ENCODE peak calls at places on chromosome 21, in eight cellular contexts. Q, G, O, D, L, H, C and R are unnamed samples. For H3K4me1, the result is how much of the 10 kb centered on the place peaks cover.

GRCh38 chr21:42848932-42849758 is 30.2 kb downstream of the WDR4 start:
- DNase-seq in Q (peak), G (no peak), O (peak), D (no peak), L (no peak), H (no peak), C (no peak), R (no peak)

GRCh38 chr21:33938381-33938780 is 22.8 kb upstream of the ATP5PO start:
- DNase-seq in Q (no peak), G (no peak), O (no peak), D (no peak), L (no peak), H (no peak), C (no peak), R (no peak)

GRCh38 chr21:33069994-33070811 is at the start of gene OLIG1:
- DNase-seq in Q (no peak), G (peak), O (no peak), D (no peak), L (no peak), H (peak), C (peak), R (no peak)

GRCh38 chr21:44576025-44576420 is 2.5 kb downstream of the KRTAP10-4 start:
- DNase-seq in Q (no peak), G (no peak), O (no peak), D (no peak), L (peak), H (no peak), C (no peak), R (no peak)

GRCh38 chr21:15774590-15774989 is 44.8 kb downstream of the USP25 start:
- DNase-seq in Q (no peak), G (no peak), O (no peak), D (no peak), L (no peak), H (no peak), C (no peak), R (no peak)

GRCh38 chr21:44761747-44762208 is 39.8 kb downstream of the UBE2G2 start:
- DNase-seq in Q (peak), G (no peak), O (no peak), D (no peak), L (no peak), H (no peak), C (no peak), R (no peak)

GRCh38 chr21:27787046-27787445 is 820.2 kb upstream of the ADAMTS5 start:
- DNase-seq in Q (no peak), G (no peak), O (no peak), D (no peak), L (no peak), H (no peak), C (no peak), R (no peak)

GRCh38 chr21:46391773-46392172 is 66.9 kb upstream of the DIP2A start:
- DNase-seq in Q (no peak), G (no peak), O (no peak), D (no peak), L (no peak), H (no peak), C (no peak), R (no peak)

GRCh38 chr21:34613679-34614442 is 1.1 kb downstream of the RCAN1 start:
- DNase-seq in Q (no peak), G (no peak), O (no peak), D (peak), L (no peak), H (no peak), C (no peak), R (no peak)

GRCh38 chr21:45542667-45543370 is 579 bp upstream of the SLC19A1 start:
- DNase-seq in Q (peak), G (no peak), O (peak), D (no peak), L (no peak), H (no peak), C (no peak), R (no peak)

GRCh38 chr21:30839304-30839703 is 9.7 kb upstream of the KRTAP7-1 start:
- DNase-seq in Q (no peak), G (peak), O (peak), D (peak), L (no peak), H (peak), C (peak), R (no peak)

GRCh38 chr21:17105972-17106371 is 406.9 kb upstream of the CXADR start:
- DNase-seq in Q (no peak), G (no peak), O (no peak), D (no peak), L (no peak), H (no peak), C (no peak), R (no peak)

GRCh38 chr21:35850029-35850428 is 210.3 kb downstream of the SETD4 start:
- DNase-seq in Q (no peak), G (no peak), O (no peak), D (no peak), L (no peak), H (no peak), C (no peak), R (no peak)

GRCh38 chr21:42145569-42146250 is 73.2 kb upstream of the ABCG1 start:
- DNase-seq in Q (peak), G (peak), O (no peak), D (peak), L (no peak), H (peak), C (peak), R (peak)

GRCh38 chr21:46562964-46563607 is 41.8 kb downstream of the S100B start:
- DNase-seq in Q (no peak), G (no peak), O (no peak), D (no peak), L (no peak), H (no peak), C (no peak), R (no peak)

GRCh38 chr21:42597487-42598158 is 55.8 kb upstream of the PDE9A start:
- DNase-seq in Q (no peak), G (no peak), O (no peak), D (no peak), L (no peak), H (no peak), C (no peak), R (no peak)

GRCh38 chr21:45383111-45383614 is 21.8 kb upstream of the COL18A1 start:
- DNase-seq in Q (peak), G (no peak), O (peak), D (no peak), L (no peak), H (no peak), C (no peak), R (no peak)

GRCh38 chr21:32372755-32373154 is 20.1 kb downstream of the URB1 start:
- DNase-seq in Q (no peak), G (no peak), O (no peak), D (no peak), L (no peak), H (no peak), C (no peak), R (no peak)

GRCh38 chr21:45830720-45831366 is 150.7 kb upstream of the COL6A1 start:
- DNase-seq in Q (peak), G (no peak), O (no peak), D (no peak), L (peak), H (no peak), C (no peak), R (no peak)

GRCh38 chr21:42343556-42343955 is 7.2 kb downstream of the TFF2 start:
- DNase-seq in Q (no peak), G (no peak), O (no peak), D (no peak), L (no peak), H (no peak), C (no peak), R (no peak)

GRCh38 chr21:34543017-34543416 is 31.0 kb upstream of the KCNE1 start:
- DNase-seq in Q (no peak), G (no peak), O (no peak), D (no peak), L (no peak), H (no peak), C (no peak), R (no peak)

GRCh38 chr21:28240586-28240985 is 752.1 kb downstream of the LTN1 start:
- DNase-seq in Q (no peak), G (no peak), O (no peak), D (no peak), L (no peak), H (no peak), C (no peak), R (no peak)

GRCh38 chr21:43311303-43311817 is 115.6 kb downstream of the SIK1 start:
- DNase-seq in Q (peak), G (no peak), O (peak), D (no peak), L (no peak), H (no peak), C (no peak), R (no peak)

GRCh38 chr21:41851090-41851790 is 27.9 kb downstream of the PRDM15 start:
- DNase-seq in Q (no peak), G (no peak), O (no peak), D (no peak), L (no peak), H (peak), C (no peak), R (no peak)

GRCh38 chr21:31186916-31187315 is 148.6 kb upstream of the KRTAP19-8 start:
- DNase-seq in Q (no peak), G (no peak), O (no peak), D (peak), L (no peak), H (no peak), C (peak), R (no peak)

GRCh38 chr21:36501589-36501892 is 21.6 kb upstream of the CLDN14 start:
- DNase-seq in Q (no peak), G (no peak), O (no peak), D (no peak), L (no peak), H (no peak), C (no peak), R (no peak)

GRCh38 chr21:35128526-35128925 is 79.4 kb upstream of the RUNX1 start:
- DNase-seq in Q (no peak), G (no peak), O (no peak), D (no peak), L (no peak), H (no peak), C (no peak), R (no peak)

GRCh38 chr21:45916011-45916840 is 65.3 kb upstream of the COL6A1 start:
- DNase-seq in Q (no peak), G (no peak), O (peak), D (no peak), L (no peak), H (no peak), C (no peak), R (no peak)

GRCh38 chr21:31416465-31416864 is 72.4 kb upstream of the TIAM1 start:
- DNase-seq in Q (no peak), G (no peak), O (no peak), D (no peak), L (no peak), H (no peak), C (no peak), R (no peak)

GRCh38 chr21:37496972-37497371 is 130.4 kb downstream of the DYRK1A start:
- DNase-seq in Q (no peak), G (no peak), O (no peak), D (no peak), L (no peak), H (no peak), C (no peak), R (no peak)

GRCh38 chr21:46322351-46323226 is 1.1 kb downstream of the C21orf58 start:
- DNase-seq in Q (no peak), G (no peak), O (peak), D (peak), L (no peak), H (peak), C (peak), R (no peak)

GRCh38 chr21:32819702-32820101 is 48.1 kb upstream of the PAXBP1 start:
- DNase-seq in Q (no peak), G (no peak), O (no peak), D (no peak), L (no peak), H (no peak), C (no peak), R (no peak)

GRCh38 chr21:44295163-44295601 is 4.7 kb upstream of the PFKL start:
- DNase-seq in Q (no peak), G (no peak), O (peak), D (peak), L (no peak), H (no peak), C (no peak), R (no peak)

GRCh38 chr21:37767984-37768383 is 148.3 kb downstream of the KCNJ6 start:
- DNase-seq in Q (no peak), G (no peak), O (no peak), D (no peak), L (no peak), H (no peak), C (no peak), R (no peak)

GRCh38 chr21:34967509-34968289 is 81.4 kb downstream of the RUNX1 start:
- DNase-seq in Q (no peak), G (no peak), O (no peak), D (no peak), L (no peak), H (no peak), C (peak), R (no peak)

GRCh38 chr21:18499761-18500376 is 96.3 kb upstream of the TMPRSS15 start:
- DNase-seq in Q (no peak), G (peak), O (no peak), D (no peak), L (no peak), H (peak), C (peak), R (peak)

GRCh38 chr21:44438531-44439210 is 16.6 kb upstream of the LRRC3 start:
- DNase-seq in Q (peak), G (no peak), O (peak), D (no peak), L (no peak), H (no peak), C (no peak), R (no peak)

GRCh38 chr21:34743285-34743684 is 74.5 kb downstream of the CLIC6 start:
- DNase-seq in Q (no peak), G (no peak), O (no peak), D (no peak), L (no peak), H (no peak), C (no peak), R (no peak)

GRCh38 chr21:41500354-41500753 is 7.6 kb downstream of the TMPRSS2 start:
- DNase-seq in Q (no peak), G (no peak), O (no peak), D (no peak), L (no peak), H (no peak), C (no peak), R (no peak)

DNA sequence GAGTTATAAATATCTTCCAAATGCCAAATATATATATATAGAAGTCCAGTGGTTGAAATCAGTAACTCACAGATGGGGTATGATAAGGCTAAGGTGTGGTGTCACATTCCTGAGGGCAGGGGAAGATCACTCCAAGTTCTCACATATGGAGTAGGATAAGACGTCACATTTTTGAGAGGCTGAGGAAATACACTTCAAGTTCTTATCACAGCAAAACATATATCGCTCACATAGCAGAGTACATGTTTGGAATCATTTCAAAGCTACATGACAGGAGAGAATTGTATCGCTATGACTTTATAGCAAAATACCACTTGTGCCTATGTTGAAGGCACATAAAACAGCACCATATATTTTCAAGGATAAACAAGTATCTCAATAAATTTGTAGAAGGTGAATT is 55.1 kb downstream of the RBM11 start:
- DNase-seq in Q (no peak), G (no peak), O (no peak), D (no peak), L (no peak), H (no peak), C (peak), R (no peak)
- H3K4me1 ChIP-seq in Q (under half), G (under half), O (under half), D (under half), L (under half), H (under half), C (under half), R (under half)

GRCh38 chr21:21907271-21907670 is 909.1 kb downstream of the NCAM2 start:
- DNase-seq in Q (no peak), G (no peak), O (no peak), D (no peak), L (no peak), H (no peak), C (no peak), R (no peak)
- H3K4me3 ChIP-seq in Q (no peak), G (no peak), O (no peak), D (no peak), L (no peak), H (no peak), C (no peak), R (no peak)

DNA sequence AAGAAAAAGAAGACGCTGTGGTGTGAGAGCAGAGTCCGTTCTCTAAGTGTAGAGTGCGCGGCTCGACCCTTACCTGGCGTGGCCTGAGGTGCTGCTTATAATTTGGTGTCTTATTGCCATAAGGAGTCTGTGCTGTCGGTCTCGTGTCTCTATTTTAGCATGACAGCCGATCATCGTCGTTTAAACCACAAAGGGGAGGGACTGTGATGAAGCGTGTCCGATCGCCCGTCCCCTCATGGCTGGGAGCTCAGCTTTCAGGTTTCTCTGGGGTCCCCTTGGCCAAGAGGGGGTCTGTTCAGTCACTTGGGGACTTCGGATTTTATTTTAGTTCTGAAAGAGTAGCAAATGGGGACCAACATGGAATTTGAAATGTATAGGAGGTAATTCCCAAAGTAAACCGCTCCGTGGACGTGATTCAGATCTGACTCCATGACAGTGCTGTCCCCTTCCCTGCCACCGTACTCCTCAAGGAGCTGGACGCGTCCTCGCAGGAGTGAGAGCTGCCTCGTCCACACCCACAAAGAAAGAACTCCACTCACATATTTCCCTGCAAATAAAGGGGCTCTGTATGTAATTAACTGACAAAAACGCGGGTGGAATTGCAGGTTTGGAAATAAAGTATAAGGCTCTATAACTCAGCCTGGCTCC is 183.5 kb downstream of the ETS2 start:
- DNase-seq in Q (no peak), G (no peak), O (no peak), D (no peak), L (no peak), H (no peak), C (no peak), R (no peak)
- H3K4me1 ChIP-seq in Q (under half), G (under half), O (under half), D (under half), L (half or more), H (half or more), C (under half), R (under half)

GRCh38 chr21:26194811-26195251 is 24.3 kb upstream of the APP start:
- DNase-seq in Q (no peak), G (no peak), O (no peak), D (no peak), L (no peak), H (no peak), C (no peak), R (no peak)
- H3K4me3 ChIP-seq in Q (no peak), G (no peak), O (no peak), D (no peak), L (no peak), H (no peak), C (no peak), R (no peak)